ENCODE peak calls at places on chromosome 6, in nine cellular contexts. K is cardiac fibroblast, M is left cardiac atrium, W is RCC 7860, P is mucosa of gallbladder, T is EL, A is neural crest cell, O is AG09319, Z is AG04450. D is an unnamed sample.

GRCh38 chr6:87444362-87444761 is 28.4 kb upstream of the SLC35A1 start:
- DNase-seq in K (no peak), M (no peak), W (peak), P (no peak), T (peak), A (no peak), O (no peak), Z (no peak), D (no peak)

GRCh38 chr6:128368213-128369000 is 152.0 kb downstream of the PTPRK start:
- DNase-seq in K (no peak), M (no peak), W (no peak), P (no peak), T (peak), A (no peak), O (no peak), Z (no peak), D (no peak)

GRCh38 chr6:53792016-53792415 is 2.8 kb upstream of the LRRC1 start:
- DNase-seq in K (peak), M (no peak), W (no peak), P (no peak), T (no peak), A (no peak), O (no peak), Z (no peak), D (no peak)

GRCh38 chr6:156777577-156777865 is 343 bp downstream of the ARID1B start:
- DNase-seq in K (no peak), M (no peak), W (no peak), P (no peak), T (no peak), A (no peak), O (no peak), Z (no peak), D (no peak)

GRCh38 chr6:103335412-103335811 is 1524.3 kb downstream of the HACE1 start:
- DNase-seq in K (no peak), M (no peak), W (no peak), P (no peak), T (no peak), A (no peak), O (no peak), Z (no peak), D (no peak)

GRCh38 chr6:28597217-28597835 is 71.6 kb downstream of the GPX5 start:
- DNase-seq in K (peak), M (no peak), W (peak), P (no peak), T (peak), A (peak), O (peak), Z (no peak), D (peak)

GRCh38 chr6:6712258-6712978 is 123.9 kb downstream of the LY86 start:
- DNase-seq in K (peak), M (no peak), W (peak), P (no peak), T (peak), A (no peak), O (no peak), Z (peak), D (no peak)

GRCh38 chr6:2959909-2960719 is 11.3 kb downstream of the SERPINB6 start:
- DNase-seq in K (peak), M (no peak), W (peak), P (no peak), T (peak), A (no peak), O (no peak), Z (peak), D (no peak)

GRCh38 chr6:56036911-56037310 is 161.5 kb upstream of the BMP5 start:
- DNase-seq in K (no peak), M (no peak), W (no peak), P (no peak), T (no peak), A (no peak), O (no peak), Z (no peak), D (no peak)

GRCh38 chr6:150403458-150404245 is 34.8 kb downstream of the IYD start:
- DNase-seq in K (peak), M (peak), W (peak), P (peak), T (peak), A (no peak), O (no peak), Z (no peak), D (peak)

GRCh38 chr6:146904596-146904995 is 299.6 kb upstream of the STXBP5 start:
- DNase-seq in K (no peak), M (no peak), W (no peak), P (no peak), T (no peak), A (no peak), O (no peak), Z (no peak), D (no peak)

GRCh38 chr6:169074551-169074950 is 179.1 kb downstream of the THBS2 start:
- DNase-seq in K (peak), M (no peak), W (no peak), P (no peak), T (peak), A (no peak), O (no peak), Z (no peak), D (no peak)

GRCh38 chr6:31586013-31586412 is at the start of gene LST1:
- DNase-seq in K (peak), M (peak), W (no peak), P (no peak), T (no peak), A (no peak), O (no peak), Z (no peak), D (no peak)

GRCh38 chr6:149332602-149333311 is 15.2 kb downstream of the TAB2 start:
- DNase-seq in K (no peak), M (no peak), W (no peak), P (no peak), T (no peak), A (no peak), O (no peak), Z (no peak), D (peak)

GRCh38 chr6:142938510-142938909 is 6.5 kb downstream of the HIVEP2 start:
- DNase-seq in K (no peak), M (no peak), W (no peak), P (no peak), T (no peak), A (no peak), O (no peak), Z (no peak), D (no peak)

GRCh38 chr6:52609968-52610367 is 33.1 kb upstream of the TRAM2 start:
- DNase-seq in K (no peak), M (no peak), W (no peak), P (no peak), T (no peak), A (no peak), O (no peak), Z (no peak), D (no peak)

GRCh38 chr6:82785206-82785605 is 280.4 kb downstream of the UBE3D start:
- DNase-seq in K (no peak), M (no peak), W (no peak), P (no peak), T (no peak), A (no peak), O (no peak), Z (no peak), D (no peak)

GRCh38 chr6:47358440-47359225 is 48.9 kb upstream of the TNFRSF21 start:
- DNase-seq in K (no peak), M (no peak), W (no peak), P (no peak), T (no peak), A (no peak), O (no peak), Z (no peak), D (peak)

D was measured in HAP-1.